ENCODE peak calls at places on chromosomes 11 and 22, in eight cellular contexts. One of them, this sample, is unnamed.

GRCh38 chr11:73270089-73270854 is 1.9 kb upstream of the P2RY6 start:
- DNase-seq in transverse colon: no peak
- DNase-seq in Karpas-422: peak; percentile 58
- DNase-seq in IMR-90: no peak
- DNase-seq in A549: no peak
- DNase-seq in cardiac muscle cell: no peak
- DNase-seq in substantia nigra: no peak
- DNase-seq in endothelial cell of umbilical vein: no peak
- DNase-seq in this sample: no peak

GRCh38 chr11:124123587-124123986 is 8.3 kb downstream of the VWA5A start:
- DNase-seq in Karpas-422: peak; percentile 58
- DNase-seq in cardiac muscle cell: no peak
- DNase-seq in transverse colon: no peak
- DNase-seq in endothelial cell of umbilical vein: no peak
- DNase-seq in IMR-90: no peak
- DNase-seq in A549: no peak
- DNase-seq in substantia nigra: no peak
- DNase-seq in this sample: no peak

GRCh38 chr22:49324527-49325491 is 502.9 kb downstream of the BRD1 start:
- DNase-seq in Karpas-422: no peak
- DNase-seq in substantia nigra: no peak
- DNase-seq in IMR-90: no peak
- DNase-seq in endothelial cell of umbilical vein: no peak
- DNase-seq in cardiac muscle cell: no peak
- DNase-seq in transverse colon: no peak
- DNase-seq in A549: no peak
- DNase-seq in this sample: no peak

GRCh38 chr11:95764267-95764898 is 25.2 kb downstream of the FAM76B start:
- DNase-seq in transverse colon: no peak
- DNase-seq in substantia nigra: no peak
- DNase-seq in IMR-90: peak; percentile 67
- DNase-seq in cardiac muscle cell: peak; percentile 77
- DNase-seq in Karpas-422: peak; percentile 92
- DNase-seq in endothelial cell of umbilical vein: peak; percentile 70
- DNase-seq in A549: peak; percentile 45
- DNase-seq in this sample: peak; percentile 3

GRCh38 chr11:114307524-114308203 is 11.5 kb downstream of the NNMT start:
- DNase-seq in Karpas-422: no peak
- DNase-seq in transverse colon: no peak
- DNase-seq in cardiac muscle cell: peak; percentile 98
- DNase-seq in substantia nigra: no peak
- DNase-seq in endothelial cell of umbilical vein: peak; percentile 91
- DNase-seq in IMR-90: peak; percentile 59
- DNase-seq in A549: no peak
- DNase-seq in this sample: no peak

GRCh38 chr11:108496643-108497256 is 1.4 kb downstream of the POGLUT3 start:
- DNase-seq in substantia nigra: no peak
- DNase-seq in cardiac muscle cell: peak; percentile 28
- DNase-seq in transverse colon: no peak
- DNase-seq in IMR-90: peak; percentile 31
- DNase-seq in A549: no peak
- DNase-seq in Karpas-422: no peak
- DNase-seq in endothelial cell of umbilical vein: no peak
- DNase-seq in this sample: no peak

GRCh38 chr11:110431212-110432073 is 1.7 kb downstream of the FDX1 start:
- DNase-seq in IMR-90: peak; percentile 31
- DNase-seq in cardiac muscle cell: peak; percentile 30
- DNase-seq in Karpas-422: peak; percentile 80
- DNase-seq in substantia nigra: no peak
- DNase-seq in transverse colon: no peak
- DNase-seq in A549: no peak
- DNase-seq in endothelial cell of umbilical vein: no peak
- DNase-seq in this sample: no peak

GRCh38 chr11:3753110-3753509 is 44.2 kb downstream of the NUP98 start:
- DNase-seq in endothelial cell of umbilical vein: no peak
- DNase-seq in cardiac muscle cell: no peak
- DNase-seq in transverse colon: no peak
- DNase-seq in IMR-90: no peak
- DNase-seq in Karpas-422: no peak
- DNase-seq in A549: no peak
- DNase-seq in substantia nigra: no peak
- DNase-seq in this sample: no peak

GRCh38 chr11:116851631-116852030 is 14.2 kb upstream of the APOA1 start:
- DNase-seq in Karpas-422: no peak
- DNase-seq in cardiac muscle cell: peak; percentile 36
- DNase-seq in A549: no peak
- DNase-seq in IMR-90: no peak
- DNase-seq in endothelial cell of umbilical vein: no peak
- DNase-seq in transverse colon: peak; percentile 34
- DNase-seq in substantia nigra: peak; percentile 44
- DNase-seq in this sample: no peak

GRCh38 chr11:8296203-8296602 is 32.5 kb upstream of the LMO1 start:
- DNase-seq in cardiac muscle cell: no peak
- DNase-seq in substantia nigra: no peak
- DNase-seq in Karpas-422: no peak
- DNase-seq in transverse colon: no peak
- DNase-seq in A549: no peak
- DNase-seq in endothelial cell of umbilical vein: no peak
- DNase-seq in IMR-90: no peak
- DNase-seq in this sample: no peak

GRCh38 chr11:66032962-66033735 is 6.9 kb upstream of the CATSPER1 start:
- DNase-seq in cardiac muscle cell: no peak
- DNase-seq in endothelial cell of umbilical vein: no peak
- DNase-seq in transverse colon: no peak
- DNase-seq in IMR-90: no peak
- DNase-seq in substantia nigra: no peak
- DNase-seq in Karpas-422: no peak
- DNase-seq in A549: peak; percentile 47
- DNase-seq in this sample: no peak

GRCh38 chr11:81963018-81963417 is 770.6 kb downstream of the FAM181B start:
- DNase-seq in A549: peak; percentile 4
- DNase-seq in IMR-90: no peak
- DNase-seq in cardiac muscle cell: peak; percentile 25
- DNase-seq in Karpas-422: peak; percentile 63
- DNase-seq in transverse colon: no peak
- DNase-seq in endothelial cell of umbilical vein: peak; percentile 1
- DNase-seq in substantia nigra: no peak
- DNase-seq in this sample: no peak

GRCh38 chr11:112231952-112232351 is 5.7 kb downstream of the PTS start:
- DNase-seq in endothelial cell of umbilical vein: no peak
- DNase-seq in substantia nigra: no peak
- DNase-seq in cardiac muscle cell: no peak
- DNase-seq in Karpas-422: no peak
- DNase-seq in A549: no peak
- DNase-seq in IMR-90: no peak
- DNase-seq in transverse colon: no peak
- DNase-seq in this sample: no peak

GRCh38 chr22:33038131-33038772 is 19.9 kb downstream of the SYN3 start:
- DNase-seq in IMR-90: no peak
- DNase-seq in substantia nigra: no peak
- DNase-seq in cardiac muscle cell: peak; percentile 51
- DNase-seq in transverse colon: no peak
- DNase-seq in A549: no peak
- DNase-seq in Karpas-422: no peak
- DNase-seq in endothelial cell of umbilical vein: no peak
- DNase-seq in this sample: no peak

GRCh38 chr11:8733847-8734246 is 51.3 kb downstream of the RPL27A start:
- DNase-seq in Karpas-422: no peak
- DNase-seq in transverse colon: no peak
- DNase-seq in substantia nigra: no peak
- DNase-seq in IMR-90: no peak
- DNase-seq in endothelial cell of umbilical vein: no peak
- DNase-seq in A549: no peak
- DNase-seq in cardiac muscle cell: no peak
- DNase-seq in this sample: no peak

GRCh38 chr11:116454020-116454645 is 318.7 kb downstream of the BUD13 start:
- DNase-seq in A549: peak; percentile 22
- DNase-seq in cardiac muscle cell: peak; percentile 51
- DNase-seq in transverse colon: peak; percentile 60
- DNase-seq in substantia nigra: peak; percentile 24
- DNase-seq in endothelial cell of umbilical vein: peak; percentile 65
- DNase-seq in IMR-90: peak; percentile 27
- DNase-seq in Karpas-422: peak; percentile 71
- DNase-seq in this sample: no peak

GRCh38 chr11:2857918-2858317 is 27.7 kb downstream of the CDKN1C start:
- DNase-seq in cardiac muscle cell: no peak
- DNase-seq in endothelial cell of umbilical vein: no peak
- DNase-seq in Karpas-422: no peak
- DNase-seq in substantia nigra: no peak
- DNase-seq in transverse colon: no peak
- DNase-seq in IMR-90: no peak
- DNase-seq in A549: no peak
- DNase-seq in this sample: no peak

GRCh38 chr11:126589492-126589803 is 234.0 kb downstream of the ST3GAL4 start:
- DNase-seq in cardiac muscle cell: no peak
- DNase-seq in substantia nigra: no peak
- DNase-seq in endothelial cell of umbilical vein: no peak
- DNase-seq in A549: no peak
- DNase-seq in transverse colon: no peak
- DNase-seq in IMR-90: peak; percentile 27
- DNase-seq in Karpas-422: no peak
- DNase-seq in this sample: no peak
- H3K27ac ChIP-seq in cardiac muscle cell: no peak overlapping the region
- H3K27ac ChIP-seq in substantia nigra: no peak overlapping the region
- H3K27ac ChIP-seq in endothelial cell of umbilical vein: no peak overlapping the region
- H3K27ac ChIP-seq in A549: no peak overlapping the region
- H3K27ac ChIP-seq in transverse colon: no peak overlapping the region
- H3K27ac ChIP-seq in IMR-90: no peak overlapping the region
- H3K27ac ChIP-seq in Karpas-422: no peak overlapping the region
- H3K27ac ChIP-seq in this sample: no peak overlapping the region

DNA sequence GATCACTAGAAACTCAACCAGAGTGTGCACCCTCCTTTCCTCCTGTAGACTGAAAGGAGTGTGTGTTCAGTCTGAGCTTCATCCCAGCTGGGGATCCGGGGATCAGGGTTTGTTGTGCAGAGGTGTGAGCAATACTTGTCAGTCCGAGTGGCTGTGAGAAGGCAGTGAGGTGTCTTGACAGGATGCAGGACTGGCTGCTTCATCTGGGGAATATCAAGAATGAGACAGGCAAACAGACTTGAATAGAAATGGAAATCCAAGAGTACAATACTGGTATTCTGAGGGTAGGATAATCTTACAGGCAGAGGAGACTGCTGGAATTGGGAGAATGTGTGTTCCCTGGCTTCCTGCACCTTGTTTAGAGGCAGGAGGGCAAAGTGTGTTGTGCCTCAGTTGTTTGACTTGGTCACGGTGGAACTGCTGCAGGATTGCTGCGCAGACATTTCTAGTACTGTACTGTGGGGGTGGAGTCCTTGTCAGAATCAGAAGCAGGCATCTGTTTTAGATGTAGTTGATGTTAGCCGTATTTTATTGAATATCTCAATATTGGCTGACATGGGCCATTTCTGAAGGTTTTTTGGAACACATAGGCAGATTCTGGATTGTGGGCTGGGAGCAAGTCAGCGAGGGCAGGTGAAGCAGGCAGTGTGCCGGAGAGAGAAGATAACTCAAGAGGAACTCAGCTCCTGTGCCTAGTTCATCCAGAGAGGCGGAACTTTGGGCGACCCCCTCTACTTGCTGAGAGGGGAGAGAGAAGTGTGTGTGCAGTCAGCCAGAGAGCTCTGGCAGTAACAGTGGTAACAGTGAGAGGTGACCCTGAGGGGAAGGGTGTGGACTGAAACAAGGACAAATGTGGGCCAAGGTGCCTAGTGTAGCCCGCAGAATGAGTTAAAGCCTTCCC is 27.1 kb upstream of the GRK2 start:
- DNase-seq in cardiac muscle cell: peak; percentile 19
- DNase-seq in substantia nigra: no peak
- DNase-seq in Karpas-422: peak; percentile 49
- DNase-seq in transverse colon: no peak
- DNase-seq in A549: no peak
- DNase-seq in IMR-90: peak; percentile 26
- DNase-seq in endothelial cell of umbilical vein: peak; percentile 21
- DNase-seq in this sample: no peak
- H3K27ac ChIP-seq in cardiac muscle cell: peak overlapping the region; percentile 94
- H3K27ac ChIP-seq in substantia nigra: peak overlapping the region; percentile 86
- H3K27ac ChIP-seq in Karpas-422: peak overlapping the region; percentile 69
- H3K27ac ChIP-seq in transverse colon: peak overlapping the region; percentile 97
- H3K27ac ChIP-seq in A549: peak overlapping the region; percentile 33
- H3K27ac ChIP-seq in IMR-90: peak overlapping the region; percentile 21
- H3K27ac ChIP-seq in endothelial cell of umbilical vein: peak overlapping the region; percentile 34
- H3K27ac ChIP-seq in this sample: peak overlapping the region; percentile 79

GRCh38 chr11:1553808-1554594 is 18.1 kb downstream of the DUSP8 start:
- DNase-seq in cardiac muscle cell: no peak
- DNase-seq in substantia nigra: no peak
- DNase-seq in IMR-90: no peak
- DNase-seq in A549: no peak
- DNase-seq in endothelial cell of umbilical vein: no peak
- DNase-seq in transverse colon: peak; percentile 89
- DNase-seq in Karpas-422: no peak
- DNase-seq in this sample: no peak
- H3K27ac ChIP-seq in cardiac muscle cell: no peak overlapping the region
- H3K27ac ChIP-seq in substantia nigra: no peak overlapping the region
- H3K27ac ChIP-seq in IMR-90: no peak overlapping the region
- H3K27ac ChIP-seq in A549: no peak overlapping the region
- H3K27ac ChIP-seq in endothelial cell of umbilical vein: no peak overlapping the region
- H3K27ac ChIP-seq in transverse colon: no peak overlapping the region
- H3K27ac ChIP-seq in Karpas-422: no peak overlapping the region
- H3K27ac ChIP-seq in this sample: peak overlapping the region; percentile 26

GRCh38 chr11:118224512-118225180 is at the start of gene JAML:
- DNase-seq in IMR-90: no peak
- DNase-seq in endothelial cell of umbilical vein: no peak
- DNase-seq in Karpas-422: peak; percentile 94
- DNase-seq in transverse colon: peak; percentile 60
- DNase-seq in substantia nigra: no peak
- DNase-seq in A549: no peak
- DNase-seq in cardiac muscle cell: no peak
- DNase-seq in this sample: no peak

GRCh38 chr11:118222437-118222836 is 2.4 kb downstream of the JAML start:
- DNase-seq in IMR-90: no peak
- DNase-seq in endothelial cell of umbilical vein: no peak
- DNase-seq in A549: no peak
- DNase-seq in substantia nigra: no peak
- DNase-seq in cardiac muscle cell: no peak
- DNase-seq in transverse colon: no peak
- DNase-seq in Karpas-422: no peak
- DNase-seq in this sample: no peak

GRCh38 chr11:118221419-118221818 is 3.4 kb downstream of the JAML start:
- DNase-seq in cardiac muscle cell: no peak
- DNase-seq in Karpas-422: no peak
- DNase-seq in IMR-90: no peak
- DNase-seq in endothelial cell of umbilical vein: no peak
- DNase-seq in substantia nigra: no peak
- DNase-seq in transverse colon: no peak
- DNase-seq in A549: no peak
- DNase-seq in this sample: no peak

GRCh38 chr11:118223992-118224391 is 819 bp downstream of the JAML start:
- DNase-seq in Karpas-422: peak; percentile 74
- DNase-seq in A549: no peak
- DNase-seq in IMR-90: no peak
- DNase-seq in cardiac muscle cell: no peak
- DNase-seq in transverse colon: no peak
- DNase-seq in substantia nigra: no peak
- DNase-seq in endothelial cell of umbilical vein: no peak
- DNase-seq in this sample: no peak

DNA sequence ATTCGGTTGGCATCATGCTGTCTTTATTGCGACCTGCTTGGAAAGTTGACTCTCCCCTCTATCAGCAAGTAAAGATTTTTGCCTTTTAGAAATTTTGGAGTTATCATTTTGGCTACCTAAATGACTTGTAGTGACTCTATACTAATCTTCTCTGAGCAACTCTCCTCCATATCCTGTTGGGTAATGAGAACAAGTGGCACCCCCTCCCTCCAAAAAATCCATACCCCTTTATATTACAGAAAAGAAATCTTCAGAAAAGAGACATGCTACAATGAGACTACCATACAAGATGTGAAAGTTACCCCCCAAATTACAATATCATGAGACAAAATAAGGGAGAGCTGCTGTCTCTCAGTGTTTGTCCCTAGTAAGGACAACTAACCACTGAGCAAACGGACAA is 1.2 kb downstream of the JAML start:
- DNase-seq in Karpas-422: no peak
- DNase-seq in cardiac muscle cell: no peak
- DNase-seq in substantia nigra: no peak
- DNase-seq in endothelial cell of umbilical vein: no peak
- DNase-seq in IMR-90: no peak
- DNase-seq in A549: no peak
- DNase-seq in transverse colon: no peak
- DNase-seq in this sample: no peak
- H3K27ac ChIP-seq in Karpas-422: peak overlapping the region; percentile 99
- H3K27ac ChIP-seq in cardiac muscle cell: no peak overlapping the region
- H3K27ac ChIP-seq in substantia nigra: no peak overlapping the region
- H3K27ac ChIP-seq in endothelial cell of umbilical vein: no peak overlapping the region
- H3K27ac ChIP-seq in IMR-90: no peak overlapping the region
- H3K27ac ChIP-seq in A549: no peak overlapping the region
- H3K27ac ChIP-seq in transverse colon: peak overlapping the region; percentile 50
- H3K27ac ChIP-seq in this sample: peak overlapping the region; percentile 40